ENCODE peak calls at places on chromosomes 12 and 14, in eight cellular contexts. W, A, Q, N, M, J, D and S are unnamed samples.

GRCh38 chr12:45895961-45896360 is 94.4 kb downstream of the SCAF11 start:
- DNase-seq in W (no peak), A (no peak), Q (no peak), N (no peak), M (no peak), J (no peak), D (no peak), S (no peak)

GRCh38 chr14:38255408-38255672 is 553 bp downstream of the CLEC14A start:
- DNase-seq in W (no peak), A (no peak), Q (no peak), N (no peak), M (no peak), J (no peak), D (no peak), S (peak)

GRCh38 chr14:92560106-92560865 is 46.7 kb downstream of the RIN3 start:
- DNase-seq in W (no peak), A (no peak), Q (no peak), N (no peak), M (no peak), J (no peak), D (no peak), S (no peak)

GRCh38 chr12:118682656-118683055 is 298.7 kb upstream of the SRRM4 start:
- DNase-seq in W (no peak), A (no peak), Q (no peak), N (no peak), M (no peak), J (no peak), D (no peak), S (no peak)

GRCh38 chr12:7060353-7060954 is at the start of gene C1S:
- DNase-seq in W (no peak), A (no peak), Q (peak), N (peak), M (no peak), J (peak), D (peak), S (peak)

GRCh38 chr12:59710964-59711363 is 115.1 kb downstream of the SLC16A7 start:
- DNase-seq in W (no peak), A (no peak), Q (no peak), N (no peak), M (no peak), J (no peak), D (no peak), S (no peak)

GRCh38 chr12:103431950-103432349 is 63.8 kb downstream of the C12orf42 start:
- DNase-seq in W (no peak), A (no peak), Q (no peak), N (no peak), M (no peak), J (no peak), D (no peak), S (no peak)

GRCh38 chr12:12229556-12230092 is 37.2 kb downstream of the LRP6 start:
- DNase-seq in W (no peak), A (no peak), Q (no peak), N (no peak), M (no peak), J (no peak), D (no peak), S (no peak)

GRCh38 chr12:14999421-15000047 is 26.7 kb downstream of the PDE6H start:
- DNase-seq in W (no peak), A (no peak), Q (peak), N (no peak), M (no peak), J (peak), D (peak), S (no peak)